ENCODE peak calls at places on chromosomes 13 and 19, in six cellular contexts. I is RWPE1, E is right lobe of liver, N is heart right ventricle, V is astrocyte, A is ascending aorta. G is an unnamed sample.

GRCh38 chr19:52138614-52139290 is 986 bp downstream of the ZNF616 start:
- DNase-seq in V (peak; percentile 16), E (peak; percentile 47), A (no peak), N (no peak), I (peak; percentile 19), G (no peak)

GRCh38 chr13:41452462-41452861 is 4.9 kb upstream of the RGCC start:
- DNase-seq in N (no peak), A (no peak), I (no peak), E (no peak), V (no peak), G (no peak)

GRCh38 chr13:41562083-41562482 is 104.7 kb downstream of the RGCC start:
- DNase-seq in I (peak; percentile 15), E (no peak), V (peak; percentile 93), A (no peak), N (peak; percentile 68), G (peak; percentile 79)

GRCh38 chr19:28497137-28497536 is 715.8 kb downstream of the UQCRFS1 start:
- DNase-seq in N (no peak), E (no peak), A (no peak), I (no peak), V (peak; percentile 85), G (no peak)

GRCh38 chr19:35349614-35350521 is 2.2 kb downstream of the FFAR1 start:
- DNase-seq in A (no peak), I (no peak), N (no peak), E (peak; percentile 42), V (no peak), G (no peak)

GRCh38 chr13:49679244-49679643 is 12.0 kb downstream of the EBPL start:
- DNase-seq in E (no peak), I (no peak), V (no peak), A (no peak), N (no peak), G (no peak)

GRCh38 chr19:28482221-28482620 is 730.7 kb downstream of the UQCRFS1 start:
- DNase-seq in E (no peak), N (no peak), V (no peak), I (no peak), A (no peak), G (peak; percentile 15)

GRCh38 chr13:101474419-101474957 is 22.0 kb downstream of the ITGBL1 start:
- DNase-seq in A (no peak), E (no peak), V (peak; percentile 90), N (no peak), I (no peak), G (peak; percentile 21)

GRCh38 chr19:495440-496332 is 600 bp upstream of the MADCAM1 start:
- DNase-seq in I (no peak), V (peak; percentile 18), A (no peak), E (no peak), N (peak; percentile 11), G (no peak)

GRCh38 chr13:85137516-85137915 is 661.7 kb downstream of the SLITRK6 start:
- DNase-seq in A (no peak), N (no peak), E (no peak), V (no peak), I (no peak), G (no peak)

GRCh38 chr19:53132231-53132991 is at the start of gene ZNF415:
- DNase-seq in I (peak; percentile 87), N (peak; percentile 87), A (peak; percentile 11), E (peak; percentile 68), V (peak; percentile 54), G (peak; percentile 83)

GRCh38 chr13:51728972-51729371 is 75.0 kb downstream of the DHRS12 start:
- DNase-seq in A (no peak), E (no peak), I (peak; percentile 31), N (no peak), V (peak; percentile 83), G (no peak)

GRCh38 chr13:90027409-90027808 is 1320.1 kb upstream of the MIR17HG start:
- DNase-seq in I (no peak), A (no peak), V (no peak), E (no peak), N (no peak), G (no peak)

GRCh38 chr19:34370117-34370516 is 5.1 kb downstream of the GPI start:
- DNase-seq in I (no peak), V (no peak), N (no peak), E (peak; percentile 95), A (no peak), G (no peak)

GRCh38 chr19:7489609-7490044 is 792 bp upstream of the PEX11G start:
- DNase-seq in E (no peak), A (no peak), N (no peak), I (no peak), V (no peak), G (no peak)

GRCh38 chr13:48110930-48111721 is 16.2 kb upstream of the MED4 start:
- DNase-seq in A (no peak), E (no peak), N (peak; percentile 39), V (peak; percentile 28), I (no peak), G (no peak)

GRCh38 chr13:45674908-45675307 is 27.2 kb upstream of the CBY2 start:
- DNase-seq in N (no peak), A (no peak), E (no peak), V (peak; percentile 98), I (peak; percentile 65), G (no peak)

GRCh38 chr19:27972291-27973040 is 1240.5 kb downstream of the UQCRFS1 start:
- DNase-seq in E (no peak), V (peak; percentile 88), I (no peak), A (no peak), N (no peak), G (no peak)

GRCh38 chr19:2294377-2295335 is 12.7 kb upstream of the PEAK3 start:
- DNase-seq in E (no peak), A (no peak), N (no peak), I (no peak), V (peak; percentile 47), G (peak; percentile 77)

GRCh38 chr19:48982280-48982679 is 10.8 kb downstream of the GYS1 start:
- DNase-seq in E (no peak), N (no peak), I (no peak), V (no peak), A (no peak), G (no peak)

GRCh38 chr13:109760372-109760771 is 26.0 kb downstream of the IRS2 start:
- DNase-seq in I (no peak), V (no peak), E (no peak), N (no peak), A (no peak), G (no peak)

GRCh38 chr13:94640676-94641075 is 39.0 kb downstream of the GPR180 start:
- DNase-seq in E (no peak), V (peak; percentile 59), I (no peak), A (no peak), N (no peak), G (no peak)

GRCh38 chr13:97262058-97262457 is 39.9 kb downstream of the MBNL2 start:
- DNase-seq in I (no peak), E (no peak), A (no peak), N (no peak), V (no peak), G (no peak)

GRCh38 chr13:96678801-96679200 is 315.5 kb downstream of the OXGR1 start:
- DNase-seq in E (no peak), N (no peak), I (no peak), V (no peak), A (no peak), G (no peak)

GRCh38 chr13:30934381-30934780 is 1.9 kb downstream of the TEX26 start:
- DNase-seq in A (no peak), I (no peak), N (no peak), E (no peak), V (no peak), G (no peak)

GRCh38 chr19:30255783-30256509 is 116.2 kb upstream of the ZNF536 start:
- DNase-seq in A (no peak), I (no peak), V (no peak), N (no peak), E (no peak), G (no peak)

GRCh38 chr19:44759083-44759804 is 10.7 kb downstream of the BCL3 start:
- DNase-seq in A (no peak), I (no peak), V (no peak), E (no peak), N (no peak), G (no peak)

DNA sequence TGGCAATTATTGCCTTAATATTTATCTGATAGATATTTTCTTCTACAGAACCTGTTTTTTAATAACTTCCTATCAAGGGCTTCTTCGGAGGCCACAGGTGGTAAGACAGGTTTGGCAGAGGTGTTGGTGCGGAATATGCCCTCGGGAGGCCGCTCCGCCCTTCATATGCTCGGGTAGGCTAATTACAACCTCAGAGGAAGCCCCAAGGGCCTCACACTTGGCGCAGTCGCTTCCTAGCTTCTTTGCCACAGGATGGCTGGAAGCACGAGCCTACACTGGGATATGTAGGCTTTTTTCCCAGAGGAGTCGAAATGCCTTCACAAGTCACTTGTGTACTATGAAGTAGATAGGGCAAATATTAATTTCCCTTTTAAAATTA is 68.8 kb downstream of the LMO7 start:
- DNase-seq in I (peak; percentile 72), N (no peak), A (no peak), V (no peak), E (no peak), G (no peak)
- H3K27ac ChIP-seq in I (peak overlapping the region; percentile 70), N (no peak overlapping the region), A (peak overlapping the region; percentile 21), V (peak overlapping the region; percentile 93), E (no peak overlapping the region), G (no peak overlapping the region)

GRCh38 chr19:36526581-36526980 is 1.5 kb downstream of the ZNF260 start:
- DNase-seq in E (no peak), N (no peak), A (no peak), I (no peak), V (no peak), G (no peak)
- H3K27ac ChIP-seq in E (no peak overlapping the region), N (no peak overlapping the region), A (no peak overlapping the region), I (no peak overlapping the region), V (no peak overlapping the region), G (no peak overlapping the region)

DNA sequence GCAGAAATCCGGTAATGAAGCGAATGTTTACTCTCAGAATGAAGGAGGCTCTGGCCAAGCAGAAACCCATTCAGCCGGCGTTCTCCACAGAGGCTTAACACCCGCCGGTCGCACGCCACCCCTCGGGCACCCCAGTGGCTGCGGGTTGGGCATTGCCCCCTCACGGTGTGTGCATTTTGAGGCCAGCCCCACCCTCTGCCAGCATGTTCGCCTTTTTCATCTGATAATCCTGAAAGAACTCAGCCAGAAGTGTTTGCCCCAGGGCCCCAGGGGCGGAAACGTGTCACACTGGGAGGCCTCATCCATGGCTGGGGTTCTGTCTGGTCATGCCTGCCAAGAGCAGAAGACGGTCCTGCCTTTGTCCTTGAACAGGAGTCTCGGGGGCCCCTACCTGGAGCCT is 34.2 kb downstream of the COMP start:
- DNase-seq in N (no peak), E (no peak), I (peak; percentile 78), A (no peak), V (no peak), G (no peak)
- H3K27ac ChIP-seq in N (no peak overlapping the region), E (no peak overlapping the region), I (peak overlapping the region; percentile 92), A (no peak overlapping the region), V (no peak overlapping the region), G (no peak overlapping the region)

GRCh38 chr19:18161691-18162039 is 8.7 kb downstream of the PIK3R2 start:
- DNase-seq in A (no peak), V (no peak), E (no peak), N (no peak), I (no peak), G (no peak)

GRCh38 chr19:18160792-18161690 is 8.1 kb downstream of the PIK3R2 start:
- DNase-seq in E (peak; percentile 81), A (no peak), N (peak; percentile 84), V (no peak), I (peak; percentile 80), G (peak; percentile 81)

GRCh38 chr19:18159810-18160209 is 6.8 kb downstream of the PIK3R2 start:
- DNase-seq in N (no peak), E (no peak), V (no peak), I (no peak), A (no peak), G (no peak)

GRCh38 chr19:18158471-18158870 is 5.5 kb downstream of the PIK3R2 start:
- DNase-seq in A (no peak), N (no peak), E (no peak), V (no peak), I (no peak), G (no peak)

GRCh38 chr19:18160441-18160791 is 7.5 kb downstream of the PIK3R2 start:
- DNase-seq in V (no peak), I (no peak), N (no peak), E (no peak), A (no peak), G (no peak)
- H3K27ac ChIP-seq in V (no peak overlapping the region), I (peak overlapping the region; percentile 99), N (peak overlapping the region; percentile 85), E (no peak overlapping the region), A (peak overlapping the region; percentile 85), G (peak overlapping the region; percentile 68)